ENCODE peak calls at places on chromosomes 11 and 22, in six cellular contexts. K, N, F, A, Q and J are unnamed samples.

GRCh38 chr22:46660604-46661201 is 40.5 kb downstream of the GRAMD4 start:
- DNase-seq in K (no peak), N (no peak), F (no peak), A (no peak), Q (peak), J (no peak)

GRCh38 chr11:47355283-47356128 is 3.0 kb upstream of the MYBPC3 start:
- DNase-seq in K (peak), N (peak), F (peak), A (peak), Q (peak), J (peak)

GRCh38 chr11:3192511-3193372 is 25.9 kb downstream of the MRGPRG start:
- DNase-seq in K (no peak), N (no peak), F (no peak), A (peak), Q (no peak), J (no peak)

GRCh38 chr11:45906965-45907591 is at the start of gene FREY1:
- DNase-seq in K (no peak), N (no peak), F (no peak), A (no peak), Q (no peak), J (no peak)

GRCh38 chr11:71065794-71066193 is 186.6 kb downstream of the SHANK2 start:
- DNase-seq in K (no peak), N (no peak), F (no peak), A (no peak), Q (no peak), J (no peak)

GRCh38 chr11:118621071-118621815 is 13.8 kb downstream of the PHLDB1 start:
- DNase-seq in K (no peak), N (peak), F (peak), A (peak), Q (peak), J (peak)

GRCh38 chr11:117849781-117850414 is 25.4 kb upstream of the FXYD2 start:
- DNase-seq in K (no peak), N (no peak), F (no peak), A (no peak), Q (no peak), J (no peak)

GRCh38 chr11:36092314-36093030 is 148.6 kb downstream of the LDLRAD3 start:
- DNase-seq in K (no peak), N (no peak), F (no peak), A (no peak), Q (no peak), J (peak)

GRCh38 chr22:47392054-47392347 is 629.6 kb downstream of the TBC1D22A start:
- DNase-seq in K (no peak), N (no peak), F (no peak), A (no peak), Q (no peak), J (no peak)

GRCh38 chr11:64591257-64592233 is 525 bp downstream of the SLC22A12 start:
- DNase-seq in K (no peak), N (no peak), F (no peak), A (peak), Q (no peak), J (peak)

GRCh38 chr22:45112136-45112879 is 51.4 kb upstream of the NUP50 start:
- DNase-seq in K (peak), N (no peak), F (no peak), A (no peak), Q (no peak), J (no peak)

GRCh38 chr11:84800755-84801346 is 826.3 kb downstream of the DLG2 start:
- DNase-seq in K (no peak), N (no peak), F (no peak), A (no peak), Q (no peak), J (peak)

GRCh38 chr22:23060612-23061400 is 9.5 kb upstream of the GNAZ start:
- DNase-seq in K (no peak), N (no peak), F (no peak), A (no peak), Q (no peak), J (no peak)

GRCh38 chr11:16981651-16982194 is 32.5 kb downstream of the PLEKHA7 start:
- DNase-seq in K (no peak), N (no peak), F (peak), A (no peak), Q (no peak), J (peak)

GRCh38 chr11:71116435-71117040 is 135.8 kb downstream of the SHANK2 start:
- DNase-seq in K (no peak), N (no peak), F (no peak), A (no peak), Q (no peak), J (no peak)

GRCh38 chr11:100851584-100852152 is 164.6 kb downstream of the ARHGAP42 start:
- DNase-seq in K (no peak), N (no peak), F (no peak), A (no peak), Q (no peak), J (no peak)

GRCh38 chr11:12810497-12810896 is 136.3 kb downstream of the TEAD1 start:
- DNase-seq in K (no peak), N (no peak), F (no peak), A (no peak), Q (no peak), J (no peak)

GRCh38 chr11:73286240-73286810 is 14.2 kb downstream of the P2RY6 start:
- DNase-seq in K (no peak), N (no peak), F (no peak), A (no peak), Q (no peak), J (no peak)

GRCh38 chr11:86699036-86699791 is 26.8 kb upstream of the ME3 start:
- DNase-seq in K (no peak), N (no peak), F (no peak), A (no peak), Q (no peak), J (no peak)

GRCh38 chr11:14852571-14853177 is 39.4 kb downstream of the CYP2R1 start:
- DNase-seq in K (no peak), N (no peak), F (no peak), A (no peak), Q (no peak), J (no peak)

GRCh38 chr11:83051760-83052671 is 19.7 kb downstream of the RAB30 start:
- DNase-seq in K (no peak), N (peak), F (peak), A (peak), Q (peak), J (no peak)

GRCh38 chr11:65850217-65851082 is 7.5 kb downstream of the CFL1 start:
- DNase-seq in K (no peak), N (no peak), F (no peak), A (peak), Q (no peak), J (no peak)

GRCh38 chr11:127000291-127000968 is at the start of gene KIRREL3:
- DNase-seq in K (no peak), N (no peak), F (peak), A (no peak), Q (no peak), J (peak)

GRCh38 chr11:104653011-104653806 is 245.1 kb downstream of the CASP12 start:
- DNase-seq in K (no peak), N (no peak), F (no peak), A (no peak), Q (no peak), J (no peak)

GRCh38 chr22:44646668-44647067 is 55.3 kb upstream of the PRR5 start:
- DNase-seq in K (no peak), N (no peak), F (no peak), A (no peak), Q (no peak), J (no peak)

GRCh38 chr11:64759131-64759721 is 548 bp downstream of the PYGM start:
- DNase-seq in K (no peak), N (no peak), F (peak), A (peak), Q (no peak), J (no peak)